ENCODE peak calls at places on chromosomes 4 and X, in seven cellular contexts. Y is SK-N-SH, N is psoas muscle, U is cardiac muscle cell, E is tibial nerve, F is Caco-2, J is mucosa of descending colon. G is an unnamed sample. For H3K4me1, the result is how much of the 10 kb centered on the place peaks cover.

GRCh38 chr4:52941450-52941849 is 79.3 kb downstream of the RASL11B start:
- DNase-seq in E (no peak), Y (no peak), F (no peak), J (no peak), U (no peak), N (no peak), G (no peak)

GRCh38 chr4:169151671-169152070 is 119.1 kb downstream of the SH3RF1 start:
- DNase-seq in J (no peak), N (no peak), E (no peak), U (peak), F (no peak), Y (no peak), G (peak)

GRCh38 chr4:123421942-123422781 is 25.6 kb downstream of the SPRY1 start:
- DNase-seq in Y (no peak), U (no peak), J (no peak), N (no peak), F (no peak), E (no peak), G (no peak)

GRCh38 chr4:37502070-37502469 is 184.1 kb downstream of the RELL1 start:
- DNase-seq in N (no peak), Y (no peak), F (no peak), E (no peak), U (no peak), J (peak), G (no peak)

GRCh38 chr4:117434424-117434823 is 349.0 kb upstream of the TRAM1L1 start:
- DNase-seq in F (no peak), E (no peak), U (no peak), Y (no peak), N (no peak), J (no peak), G (no peak)

GRCh38 chrX:40653535-40653934 is 6.2 kb upstream of the CXorf38 start:
- DNase-seq in J (no peak), U (no peak), N (no peak), E (no peak), Y (no peak), F (no peak), G (no peak)

GRCh38 chr4:151035321-151035720 is 20.2 kb upstream of the LRBA start:
- DNase-seq in F (peak), N (no peak), E (no peak), J (no peak), U (no peak), Y (no peak), G (no peak)

GRCh38 chr4:136992032-136992431 is 540.3 kb downstream of the PCDH18 start:
- DNase-seq in F (no peak), J (no peak), Y (no peak), N (no peak), U (peak), E (no peak), G (no peak)

GRCh38 chrX:150234126-150234525 is 129.0 kb upstream of the MAMLD1 start:
- DNase-seq in F (no peak), Y (no peak), N (no peak), E (no peak), J (no peak), U (peak), G (no peak)

GRCh38 chr4:91330555-91331137 is 973.1 kb upstream of the GRID2 start:
- DNase-seq in U (peak), E (no peak), Y (no peak), J (no peak), F (no peak), N (no peak), G (peak)

GRCh38 chrX:153926863-153927685 is 1.0 kb upstream of the ARHGAP4 start:
- DNase-seq in U (peak), N (peak), J (peak), F (no peak), Y (peak), E (no peak), G (peak)

GRCh38 chrX:153926594-153926862 is 464 bp upstream of the ARHGAP4 start:
- DNase-seq in F (no peak), Y (no peak), N (no peak), J (no peak), U (no peak), E (no peak), G (no peak)

GRCh38 chrX:153928846-153929245 is 2.8 kb upstream of the ARHGAP4 start:
- DNase-seq in U (no peak), Y (no peak), F (no peak), J (peak), E (no peak), N (no peak), G (no peak)

GRCh38 chrX:153927936-153928760 is 2.1 kb upstream of the ARHGAP4 start:
- DNase-seq in E (peak), J (peak), U (peak), Y (peak), N (peak), F (peak), G (peak)

DNA sequence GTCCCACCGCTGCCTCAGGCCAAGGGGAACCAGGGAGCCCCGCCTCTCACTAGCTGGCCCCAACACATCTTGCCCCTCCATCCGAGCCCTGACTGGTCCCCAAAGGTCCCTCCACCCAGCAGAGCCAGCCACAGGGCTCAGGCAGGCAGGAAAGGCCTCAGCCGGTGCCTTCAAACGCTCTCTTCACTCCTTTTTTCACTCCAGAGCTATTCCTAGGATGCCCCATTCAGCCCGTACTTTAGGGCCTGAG is 1.5 kb upstream of the ARHGAP4 start:
- DNase-seq in F (no peak), N (no peak), Y (no peak), U (no peak), E (no peak), J (no peak), G (no peak)
- H3K4me1 ChIP-seq in F (under half), N (under half), Y (under half), U (under half), E (under half), J (under half), G (under half)

DNA sequence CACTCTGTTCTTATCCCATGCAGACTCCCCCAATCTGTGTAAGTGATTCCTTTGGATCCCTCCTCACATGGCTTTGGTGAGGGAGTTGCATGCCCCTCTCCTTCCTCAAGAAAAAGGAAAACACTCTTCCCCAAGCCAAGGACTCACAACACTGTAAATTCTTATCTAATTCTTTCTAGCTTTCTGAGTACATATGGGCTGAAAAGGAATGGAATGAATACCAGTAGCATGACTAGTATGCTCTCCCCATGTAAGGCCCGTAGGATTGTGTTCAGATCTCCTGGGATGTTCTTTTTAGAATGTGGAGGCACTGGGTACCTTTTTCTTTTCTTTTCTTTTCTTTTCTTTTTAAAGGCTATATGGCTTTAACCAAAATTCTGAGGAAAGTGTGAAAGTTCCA is 17.0 kb upstream of the MAGED1 start:
- DNase-seq in J (no peak), E (no peak), F (no peak), U (peak), N (no peak), Y (no peak), G (no peak)
- H3K4me1 ChIP-seq in J (under half), E (under half), F (under half), U (under half), N (under half), Y (under half), G (under half)

GRCh38 chr4:749771-750666 is 44.4 kb downstream of the PCGF3 start:
- DNase-seq in E (peak), U (peak), F (no peak), Y (no peak), J (peak), N (peak), G (peak)
- H3K4me1 ChIP-seq in E (under half), U (under half), F (under half), Y (under half), J (under half), N (under half), G (under half)

GRCh38 chr4:106583108-106583507 is 214.5 kb upstream of the GIMD1 start:
- DNase-seq in J (no peak), E (no peak), Y (no peak), F (no peak), N (no peak), U (no peak), G (no peak)

GRCh38 chr4:106587558-106587957 is 219.0 kb upstream of the GIMD1 start:
- DNase-seq in J (no peak), N (no peak), U (peak), E (no peak), F (no peak), Y (no peak), G (peak)

GRCh38 chr4:106583567-106583966 is 215.0 kb upstream of the GIMD1 start:
- DNase-seq in J (no peak), Y (no peak), E (no peak), F (no peak), U (peak), N (no peak), G (peak)

GRCh38 chr4:106584590-106584989 is 216.0 kb upstream of the GIMD1 start:
- DNase-seq in Y (no peak), F (no peak), N (no peak), E (no peak), U (peak), J (no peak), G (no peak)

DNA sequence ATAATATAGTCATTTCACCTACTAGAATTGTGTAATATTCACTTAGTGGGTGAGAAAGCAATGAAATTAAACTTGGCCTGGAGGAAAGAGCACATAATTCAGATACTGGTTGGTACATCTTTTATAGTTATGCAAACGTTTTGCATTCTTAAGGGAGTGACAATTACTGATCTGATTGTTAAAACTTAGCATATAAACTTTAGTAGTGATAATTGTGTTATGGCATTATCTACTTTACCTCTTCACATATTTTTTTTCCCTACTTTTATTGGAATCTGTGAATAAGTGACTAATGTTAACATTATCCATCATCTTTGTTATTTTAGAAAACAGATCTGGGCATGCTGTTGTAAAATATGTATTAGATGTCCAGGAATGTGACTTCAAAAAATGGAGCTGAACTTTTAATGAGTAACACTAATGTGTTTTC is 217.4 kb upstream of the GIMD1 start:
- DNase-seq in N (no peak), J (no peak), E (no peak), U (no peak), Y (no peak), F (no peak), G (peak)
- H3K4me1 ChIP-seq in N (under half), J (under half), E (under half), U (under half), Y (half or more), F (under half), G (half or more)

G was measured in endothelial cell of umbilical vein.